ENCODE peak calls at places on chromosomes 11 and 22, in eight cellular contexts. U is fibroblast of pulmonary artery, T is cardiac fibroblast, W is stomach, E is thoracic aorta, Q is spleen, B is epithelial cell of esophagus, H is GM12878. M is an unnamed sample.

GRCh38 chr22:28395920-28396447 is 283.7 kb downstream of the TTC28 start:
- DNase-seq in U (peak), B (no peak), H (no peak), T (peak), W (no peak), Q (no peak), E (no peak), M (no peak)

GRCh38 chr11:26842458-26842841 is 120.6 kb upstream of the SLC5A12 start:
- DNase-seq in B (peak), Q (no peak), E (no peak), T (peak), U (peak), H (no peak), W (no peak), M (peak)

GRCh38 chr11:75283391-75283931 is 42.9 kb downstream of the TPBGL start:
- DNase-seq in U (no peak), Q (no peak), E (no peak), W (no peak), H (no peak), B (no peak), T (no peak), M (no peak)

GRCh38 chr22:20783844-20784723 is 10.2 kb downstream of the SERPIND1 start:
- DNase-seq in W (no peak), Q (no peak), T (peak), E (no peak), H (peak), U (peak), B (peak), M (peak)

GRCh38 chr11:76510060-76511047 is 65.5 kb downstream of the EMSY start:
- DNase-seq in E (no peak), U (peak), W (no peak), B (no peak), T (peak), H (no peak), Q (no peak), M (no peak)

GRCh38 chr22:35072939-35073338 is 7.0 kb downstream of the ISX start:
- DNase-seq in H (no peak), T (no peak), E (no peak), B (peak), Q (no peak), W (no peak), U (peak), M (no peak)

GRCh38 chr11:58485961-58486360 is 21.9 kb downstream of the OR5B21 start:
- DNase-seq in U (no peak), B (no peak), Q (no peak), T (no peak), H (no peak), E (no peak), W (no peak), M (no peak)

GRCh38 chr22:48464246-48464645 is 1363.4 kb downstream of the BRD1 start:
- DNase-seq in B (no peak), W (no peak), U (no peak), T (no peak), E (no peak), H (no peak), Q (peak), M (no peak)

GRCh38 chr11:67269401-67270255 is 3.4 kb downstream of the GRK2 start:
- DNase-seq in W (peak), E (no peak), U (no peak), T (no peak), B (no peak), Q (peak), H (no peak), M (no peak)

GRCh38 chr11:30091728-30092127 is 74.9 kb upstream of the KCNA4 start:
- DNase-seq in Q (no peak), W (no peak), T (no peak), U (no peak), E (no peak), B (no peak), H (no peak), M (no peak)

GRCh38 chr11:120294096-120294495 is 31.0 kb upstream of the TLCD5 start:
- DNase-seq in E (no peak), B (no peak), T (no peak), W (no peak), H (no peak), U (no peak), Q (no peak), M (no peak)

GRCh38 chr11:103623933-103624332 is 412.5 kb upstream of the DDI1 start:
- DNase-seq in B (no peak), W (no peak), H (no peak), T (no peak), E (no peak), U (no peak), Q (no peak), M (no peak)

GRCh38 chr11:124769804-124770774 is 8.0 kb upstream of the ESAM start:
- DNase-seq in T (peak), Q (no peak), B (peak), W (no peak), E (no peak), U (peak), H (no peak), M (peak)

GRCh38 chr11:87597696-87598095 is 560.0 kb downstream of the TMEM135 start:
- DNase-seq in W (no peak), Q (no peak), E (no peak), U (no peak), B (no peak), T (no peak), H (no peak), M (no peak)

GRCh38 chr11:128714881-128715280 is 21.0 kb downstream of the FLI1 start:
- DNase-seq in B (peak), U (peak), H (no peak), T (peak), W (no peak), Q (no peak), E (no peak), M (peak)

GRCh38 chr11:130580372-130580771 is 131.9 kb downstream of the ADAMTS15 start:
- DNase-seq in U (peak), Q (no peak), E (no peak), H (no peak), W (no peak), T (peak), B (peak), M (peak)

GRCh38 chr22:20463324-20464095 is 25.9 kb upstream of the SCARF2 start:
- DNase-seq in W (no peak), T (no peak), U (no peak), E (no peak), Q (peak), H (no peak), B (no peak), M (no peak)

GRCh38 chr11:111299111-111300026 is 1.0 kb downstream of the POU2AF3 start:
- DNase-seq in H (no peak), Q (peak), U (peak), T (peak), E (no peak), B (peak), W (peak), M (no peak)

GRCh38 chr11:67369801-67370284 is 3.6 kb downstream of the CLCF1 start:
- DNase-seq in Q (no peak), H (no peak), U (peak), B (no peak), T (peak), E (no peak), W (no peak), M (no peak)

GRCh38 chr11:88701816-88702215 is 364.0 kb downstream of the GRM5 start:
- DNase-seq in Q (no peak), U (no peak), E (no peak), H (no peak), W (no peak), T (no peak), B (no peak), M (no peak)

GRCh38 chr22:19767427-19768380 is 7.1 kb downstream of the TBX1 start:
- DNase-seq in W (no peak), H (no peak), U (no peak), E (no peak), T (no peak), B (no peak), Q (peak), M (no peak)

GRCh38 chr11:36432093-36432469 is 78.0 kb downstream of the TRAF6 start:
- DNase-seq in B (no peak), U (no peak), T (no peak), H (no peak), E (no peak), Q (no peak), W (no peak), M (no peak)

GRCh38 chr22:21856197-21856596 is 11.2 kb downstream of the MAPK1 start:
- DNase-seq in E (no peak), T (no peak), Q (no peak), U (no peak), W (no peak), H (no peak), B (no peak), M (no peak)

GRCh38 chr11:119306373-119306890 is 10.5 kb downstream of the MCAM start:
- DNase-seq in U (peak), Q (no peak), W (no peak), E (no peak), H (no peak), T (peak), B (no peak), M (no peak)

DNA sequence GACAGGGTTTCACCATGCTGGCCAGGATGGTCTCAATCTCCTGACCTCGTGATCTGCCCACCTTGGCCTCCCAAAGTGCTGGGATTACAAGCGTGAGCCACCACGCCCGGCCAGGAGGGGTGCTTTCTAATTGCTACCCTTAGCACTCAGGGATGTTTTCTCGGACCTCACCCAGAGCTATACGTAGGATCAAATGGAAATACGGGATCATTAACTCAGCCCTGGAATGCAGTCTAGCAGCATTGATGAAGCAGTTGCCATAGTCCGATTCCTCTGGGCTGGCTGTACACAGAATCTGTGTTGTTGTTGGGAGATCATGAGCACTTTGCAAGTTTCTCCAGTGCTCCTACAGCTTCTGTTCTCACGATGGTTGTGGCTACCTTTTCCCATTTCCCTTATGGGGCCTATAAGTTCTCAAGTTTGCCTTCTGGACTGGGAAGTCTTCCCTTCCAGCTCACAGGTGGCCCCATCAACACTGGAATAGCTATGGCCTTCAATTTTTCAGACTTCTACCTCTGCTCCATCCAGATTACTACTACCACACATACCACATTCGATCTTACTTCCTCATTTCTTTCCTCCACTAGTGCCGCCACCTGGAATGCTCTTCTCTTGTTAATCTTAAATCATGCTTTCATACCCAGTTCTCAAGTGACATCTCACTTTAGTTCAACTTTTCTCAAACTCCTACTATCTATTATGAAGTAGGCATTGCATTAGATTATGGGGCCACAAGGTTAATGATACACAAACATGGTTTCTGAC is 16.1 kb upstream of the PCF11 start:
- DNase-seq in U (no peak), H (peak), T (no peak), B (no peak), Q (no peak), E (no peak), W (no peak), M (no peak)
- H3K4me3 ChIP-seq in U (no peak), H (no peak), T (no peak), B (no peak), Q (no peak), E (no peak), W (no peak), M (no peak)

GRCh38 chr22:41762980-41763779 is 37.3 kb upstream of the CCDC134 start:
- DNase-seq in T (peak), B (peak), H (no peak), U (peak), E (no peak), W (no peak), Q (peak), M (no peak)
- TF ChIP-seq CTCF in T (peak), B (peak), H (peak), U (peak), E (no peak), W (no peak), Q (peak), M (peak)

GRCh38 chr11:70133771-70134170 is 55.7 kb downstream of the ANO1 start:
- DNase-seq in W (no peak), T (no peak), H (no peak), Q (no peak), U (no peak), B (no peak), E (no peak), M (no peak)

GRCh38 chr11:70134490-70134889 is 56.4 kb downstream of the ANO1 start:
- DNase-seq in Q (no peak), T (no peak), B (no peak), H (no peak), E (no peak), W (no peak), U (no peak), M (peak)

GRCh38 chr11:70132641-70133040 is 54.5 kb downstream of the ANO1 start:
- DNase-seq in W (no peak), B (no peak), T (no peak), H (no peak), U (no peak), Q (no peak), E (no peak), M (no peak)

GRCh38 chr11:70137383-70137782 is 59.3 kb downstream of the ANO1 start:
- DNase-seq in T (no peak), B (no peak), W (no peak), H (no peak), Q (no peak), E (no peak), U (no peak), M (no peak)

DNA sequence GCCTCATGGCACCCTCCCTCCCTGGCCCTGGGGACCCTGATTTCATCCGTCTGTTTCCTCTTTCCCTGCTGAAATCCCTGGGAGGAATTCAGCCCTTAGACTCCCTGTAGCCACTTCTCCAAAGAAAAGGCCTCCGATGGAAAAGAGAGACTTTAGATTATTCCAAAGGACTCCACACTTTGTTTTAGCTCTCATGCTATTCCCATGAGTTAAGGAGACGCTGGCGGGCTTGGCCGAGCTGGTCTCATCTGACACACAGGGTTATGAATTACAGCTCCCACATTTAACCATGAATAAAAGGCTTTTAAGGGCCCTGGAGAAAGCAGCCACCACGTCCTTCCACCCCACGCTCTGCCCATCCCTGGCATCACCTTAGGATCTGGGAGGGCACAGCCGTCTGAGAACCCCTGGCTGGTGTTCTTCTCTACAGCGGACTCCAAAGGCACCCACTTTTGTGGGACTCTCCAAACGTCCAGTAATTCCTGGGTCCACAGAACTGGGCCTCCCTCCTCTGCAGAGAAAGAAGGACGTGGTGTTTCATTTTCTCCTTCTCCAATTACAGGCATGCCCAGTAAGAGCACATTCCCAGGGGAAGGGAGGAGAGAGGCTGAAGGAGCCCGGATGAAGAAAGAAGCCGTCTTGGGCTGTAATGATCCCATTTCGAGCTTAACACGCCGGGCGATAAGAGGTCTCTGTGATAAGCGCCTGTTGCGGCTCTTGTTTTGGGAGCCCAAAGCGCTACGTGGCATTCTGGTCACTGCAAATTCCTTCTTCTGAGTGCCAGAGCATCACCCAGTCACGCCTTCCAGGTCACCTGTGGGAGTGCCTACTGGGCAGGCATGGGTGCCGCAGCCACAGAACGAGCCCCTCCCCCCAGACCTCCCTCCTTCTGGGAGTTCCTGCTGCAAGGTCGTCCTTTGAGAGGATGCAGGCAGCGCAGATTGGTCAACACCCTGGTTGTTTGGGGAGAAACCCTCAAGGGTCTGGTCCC is 57.3 kb downstream of the ANO1 start:
- DNase-seq in U (peak), E (no peak), W (peak), B (no peak), H (no peak), Q (no peak), T (peak), M (no peak)
- H3K4me3 ChIP-seq in U (no peak), E (peak), W (peak), B (no peak), H (no peak), Q (no peak), T (no peak), M (no peak)

DNA sequence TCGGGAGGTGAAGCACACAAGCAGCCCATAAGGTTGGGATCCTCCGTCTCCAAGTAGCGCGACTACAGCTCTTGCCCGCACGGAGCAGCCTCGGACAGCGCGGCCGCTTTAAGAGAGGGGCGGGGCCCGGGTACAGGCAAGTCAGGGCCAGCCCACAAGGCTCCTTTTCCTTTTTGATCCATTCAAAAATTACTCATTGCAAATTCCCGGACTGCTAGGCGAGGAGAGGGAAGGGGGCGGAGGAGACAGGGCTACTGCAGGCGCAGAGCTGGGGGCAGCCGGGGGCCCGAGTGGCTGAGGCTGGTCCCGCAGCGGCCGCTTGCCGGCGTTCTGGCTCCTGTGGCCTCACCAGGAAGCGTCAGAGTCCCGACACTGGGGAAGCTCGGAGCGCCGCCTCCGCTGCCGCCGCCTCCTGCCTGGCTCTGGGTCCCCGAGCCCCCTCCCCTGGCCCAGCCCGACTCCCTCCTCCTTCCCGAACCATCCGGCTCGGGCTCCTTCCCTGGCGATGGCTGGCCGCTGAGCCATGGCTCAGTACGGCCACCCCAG is at the start of gene UBASH3B:
- DNase-seq in W (peak), E (peak), U (peak), B (peak), Q (peak), H (no peak), T (peak), M (peak)
- TF ChIP-seq CTCF in W (no peak), E (peak), U (no peak), B (no peak), Q (peak), H (no peak), T (no peak), M (no peak)

GRCh38 chr11:73270089-73270854 is 1.9 kb upstream of the P2RY6 start:
- DNase-seq in U (no peak), B (no peak), T (no peak), H (no peak), Q (no peak), W (peak), E (no peak), M (no peak)
- H3K4me3 ChIP-seq in U (no peak), B (no peak), T (no peak), H (no peak), Q (peak), W (no peak), E (no peak), M (no peak)

GRCh38 chr11:17546240-17546639 is 819 bp upstream of the OTOG start:
- DNase-seq in T (no peak), B (no peak), W (no peak), H (no peak), E (no peak), U (no peak), Q (no peak), M (no peak)
- TF ChIP-seq CTCF in T (no peak), B (no peak), W (no peak), H (no peak), E (no peak), U (no peak), Q (no peak), M (no peak)

GRCh38 chr11:117193130-117194020 is 5.8 kb upstream of the TAGLN start:
- DNase-seq in Q (no peak), W (no peak), B (no peak), E (no peak), U (no peak), T (no peak), H (no peak), M (no peak)

GRCh38 chr11:117195208-117195607 is 4.0 kb upstream of the TAGLN start:
- DNase-seq in B (no peak), U (no peak), E (no peak), W (no peak), H (no peak), T (no peak), Q (no peak), M (no peak)

GRCh38 chr11:117195761-117196160 is 3.4 kb upstream of the TAGLN start:
- DNase-seq in U (no peak), Q (no peak), E (no peak), B (no peak), T (no peak), W (no peak), H (no peak), M (no peak)

GRCh38 chr11:117192401-117192875 is 6.7 kb upstream of the TAGLN start:
- DNase-seq in T (no peak), B (no peak), H (no peak), W (no peak), E (no peak), U (no peak), Q (no peak), M (no peak)

GRCh38 chr11:117194267-117194666 is 4.9 kb upstream of the TAGLN start:
- DNase-seq in H (no peak), T (no peak), W (no peak), Q (no peak), B (no peak), E (no peak), U (no peak), M (no peak)
- H3K4me3 ChIP-seq in H (no peak), T (no peak), W (no peak), Q (no peak), B (no peak), E (no peak), U (no peak), M (no peak)

GRCh38 chr11:14413307-14414072 is 54.5 kb upstream of the RRAS2 start:
- DNase-seq in H (no peak), B (no peak), Q (no peak), W (no peak), E (no peak), U (peak), T (peak), M (no peak)
- TF ChIP-seq CTCF in H (no peak), B (no peak), Q (peak), W (no peak), E (peak), U (peak), T (peak), M (peak)

DNA sequence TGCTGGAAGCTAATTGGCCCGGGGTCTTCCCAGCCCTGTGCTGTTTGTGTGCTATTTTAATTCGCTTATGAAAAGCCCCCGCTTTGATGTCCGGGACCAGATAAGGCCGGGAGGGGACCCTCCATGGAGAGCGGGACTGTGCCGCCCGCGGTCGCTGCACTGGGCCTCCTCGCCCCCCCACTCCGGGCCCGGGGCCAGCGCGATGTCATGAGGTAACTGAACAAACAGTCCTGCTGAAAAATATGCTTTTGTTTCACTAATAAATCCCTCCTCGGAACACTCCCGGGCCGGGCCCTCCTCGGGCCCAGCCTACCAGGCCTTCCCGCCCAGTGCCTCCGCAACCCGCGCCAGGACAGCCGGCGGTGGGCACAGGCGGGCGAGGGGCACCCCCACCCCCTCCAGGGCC is 78.3 kb downstream of the CDKN1C start:
- DNase-seq in B (no peak), U (peak), Q (peak), E (peak), T (peak), W (peak), H (no peak), M (no peak)
- H3K4me3 ChIP-seq in B (no peak), U (no peak), Q (no peak), E (peak), T (no peak), W (no peak), H (no peak), M (no peak)

M was measured in HFF-Myc.